ENCODE peak calls at places on chromosome 21, in ten cellular contexts. H is heart right ventricle, G is retinal pigment epithelial cell, B is IMR-90, F is small intestine, T is ovary, A is AG04450, Q is body of pancreas, X is SJSA1, P is fibroblast of lung. J is an unnamed sample.
A peak's percentile ranks its signal among the peaks of the same experiment; 100 is the strongest.

GRCh38 chr21:35565204-35565611 is 495.1 kb downstream of the SETD4 start:
- DNase-seq in H (peak; percentile 44), G (peak; percentile 81), B (peak; percentile 95), F (no peak), T (no peak), A (no peak), Q (no peak), X (peak; percentile 72), P (peak; percentile 83), J (peak; percentile 87)

GRCh38 chr21:14889080-14889805 is 175.6 kb downstream of the NRIP1 start:
- DNase-seq in H (no peak), G (peak; percentile 58), B (peak; percentile 71), F (peak; percentile 94), T (no peak), A (peak; percentile 30), Q (no peak), X (no peak), P (peak; percentile 80), J (peak; percentile 93)

GRCh38 chr21:43273016-43273707 is 104.4 kb downstream of the CRYAA start:
- DNase-seq in H (no peak), G (no peak), B (no peak), F (no peak), T (peak; percentile 12), A (no peak), Q (no peak), X (no peak), P (no peak), J (no peak)

GRCh38 chr21:27132270-27132669 is 165.4 kb upstream of the ADAMTS5 start:
- DNase-seq in H (no peak), G (peak; percentile 57), B (peak; percentile 67), F (no peak), T (no peak), A (peak; percentile 51), Q (peak; percentile 26), X (no peak), P (peak; percentile 77), J (peak; percentile 39)

GRCh38 chr21:42061195-42061865 is 9.8 kb upstream of the UMODL1 start:
- DNase-seq in H (peak; percentile 57), G (no peak), B (no peak), F (no peak), T (no peak), A (no peak), Q (no peak), X (no peak), P (no peak), J (no peak)

GRCh38 chr21:45998276-45998701 is 16.7 kb downstream of the COL6A1 start:
- DNase-seq in H (peak; percentile 3), G (no peak), B (no peak), F (no peak), T (no peak), A (no peak), Q (no peak), X (no peak), P (no peak), J (no peak)

GRCh38 chr21:14259669-14260458 is 43.9 kb downstream of the RBM11 start:
- DNase-seq in H (no peak), G (peak; percentile 17), B (peak; percentile 56), F (peak; percentile 80), T (no peak), A (no peak), Q (no peak), X (peak; percentile 10), P (peak; percentile 58), J (peak; percentile 78)

GRCh38 chr21:45142469-45142868 is 68.1 kb downstream of the ADARB1 start:
- DNase-seq in H (no peak), G (peak; percentile 61), B (peak; percentile 84), F (no peak), T (no peak), A (no peak), Q (peak; percentile 57), X (peak; percentile 33), P (peak; percentile 81), J (peak; percentile 64)

GRCh38 chr21:41774467-41775151 is 7.8 kb upstream of the RIPK4 start:
- DNase-seq in H (no peak), G (no peak), B (no peak), F (no peak), T (no peak), A (no peak), Q (peak; percentile 58), X (no peak), P (no peak), J (no peak)

GRCh38 chr21:18549214-18549905 is 145.8 kb upstream of the TMPRSS15 start:
- DNase-seq in H (no peak), G (no peak), B (no peak), F (no peak), T (no peak), A (no peak), Q (no peak), X (no peak), P (no peak), J (no peak)

GRCh38 chr21:25867041-25867440 is 132.3 kb downstream of the GABPA start:
- DNase-seq in H (no peak), G (no peak), B (no peak), F (no peak), T (no peak), A (no peak), Q (no peak), X (no peak), P (no peak), J (no peak)

GRCh38 chr21:42925114-42925907 is at the start of gene ERVH48-1:
- DNase-seq in H (no peak), G (no peak), B (peak; percentile 11), F (no peak), T (no peak), A (no peak), Q (no peak), X (no peak), P (no peak), J (peak; percentile 9)

GRCh38 chr21:45295576-45296365 is 8.1 kb upstream of the POFUT2 start:
- DNase-seq in H (peak; percentile 11), G (no peak), B (peak; percentile 91), F (no peak), T (peak; percentile 43), A (no peak), Q (no peak), X (peak; percentile 75), P (peak; percentile 72), J (no peak)

GRCh38 chr21:41766883-41767605 is at the start of gene RIPK4:
- DNase-seq in H (no peak), G (peak; percentile 54), B (peak; percentile 23), F (peak; percentile 90), T (no peak), A (no peak), Q (peak; percentile 95), X (no peak), P (no peak), J (peak; percentile 35)

GRCh38 chr21:39029086-39029772 is 154.0 kb downstream of the PSMG1 start:
- DNase-seq in H (no peak), G (no peak), B (peak; percentile 83), F (no peak), T (no peak), A (peak; percentile 71), Q (no peak), X (peak; percentile 9), P (peak; percentile 75), J (peak; percentile 69)

GRCh38 chr21:36696390-36696639 is 2.6 kb upstream of the SIM2 start:
- DNase-seq in H (no peak), G (no peak), B (no peak), F (no peak), T (no peak), A (no peak), Q (no peak), X (no peak), P (no peak), J (no peak)
- H3K4me3 ChIP-seq in H (no peak overlapping the region), G (no peak overlapping the region), B (no peak overlapping the region), F (no peak overlapping the region), T (no peak overlapping the region), A (no peak overlapping the region), Q (no peak overlapping the region), X (no peak overlapping the region), P (no peak overlapping the region), J (no peak overlapping the region)

GRCh38 chr21:37675202-37675801 is 241.0 kb downstream of the KCNJ6 start:
- DNase-seq in H (peak; percentile 48), G (no peak), B (peak; percentile 38), F (peak; percentile 23), T (peak; percentile 57), A (no peak), Q (peak; percentile 71), X (peak; percentile 29), P (peak; percentile 49), J (peak; percentile 59)
- H3K4me3 ChIP-seq in H (no peak overlapping the region), G (no peak overlapping the region), B (no peak overlapping the region), F (no peak overlapping the region), T (no peak overlapping the region), A (no peak overlapping the region), Q (no peak overlapping the region), X (no peak overlapping the region), P (no peak overlapping the region), J (no peak overlapping the region)

GRCh38 chr21:23613014-23613413 is 1994.3 kb downstream of the MRPL39 start:
- DNase-seq in H (no peak), G (no peak), B (no peak), F (no peak), T (no peak), A (no peak), Q (no peak), X (no peak), P (no peak), J (no peak)
- H3K4me3 ChIP-seq in H (no peak overlapping the region), G (no peak overlapping the region), B (no peak overlapping the region), F (no peak overlapping the region), T (no peak overlapping the region), A (no peak overlapping the region), Q (no peak overlapping the region), X (no peak overlapping the region), P (no peak overlapping the region), J (no peak overlapping the region)

GRCh38 chr21:16841917-16842316 is 670.9 kb upstream of the CXADR start:
- DNase-seq in H (no peak), G (no peak), B (no peak), F (no peak), T (no peak), A (no peak), Q (no peak), X (no peak), P (no peak), J (no peak)

GRCh38 chr21:16840549-16840948 is 672.3 kb upstream of the CXADR start:
- DNase-seq in H (no peak), G (no peak), B (no peak), F (no peak), T (no peak), A (no peak), Q (no peak), X (no peak), P (no peak), J (no peak)

GRCh38 chr21:16838330-16838729 is 674.5 kb upstream of the CXADR start:
- DNase-seq in H (no peak), G (peak; percentile 8), B (no peak), F (no peak), T (no peak), A (no peak), Q (no peak), X (no peak), P (peak; percentile 52), J (peak; percentile 8)

GRCh38 chr21:16837319-16837718 is 675.5 kb upstream of the CXADR start:
- DNase-seq in H (no peak), G (peak; percentile 29), B (peak; percentile 33), F (no peak), T (no peak), A (no peak), Q (no peak), X (no peak), P (peak; percentile 41), J (peak; percentile 29)

DNA sequence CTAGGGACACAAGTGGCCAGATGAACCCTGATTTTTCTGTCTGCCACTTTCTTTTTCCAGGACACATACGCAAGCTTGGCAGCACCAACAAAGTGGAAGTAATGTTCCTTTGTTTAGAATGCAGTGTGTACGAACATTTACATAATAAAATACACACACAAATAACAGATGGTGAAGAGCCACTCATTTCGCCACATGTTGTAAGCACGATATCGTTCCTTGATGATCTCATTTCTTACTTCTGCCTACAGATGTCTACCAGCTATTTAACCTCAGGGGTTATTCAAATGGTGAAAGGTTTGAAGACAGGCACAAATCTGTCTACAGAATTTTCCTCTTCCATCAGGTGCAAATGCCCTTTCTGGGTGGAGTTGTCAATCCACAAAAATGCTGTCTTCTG is 670.1 kb upstream of the CXADR start:
- DNase-seq in H (no peak), G (no peak), B (peak; percentile 4), F (no peak), T (no peak), A (no peak), Q (no peak), X (peak; percentile 8), P (peak; percentile 34), J (no peak)
- H3K4me3 ChIP-seq in H (no peak overlapping the region), G (no peak overlapping the region), B (no peak overlapping the region), F (no peak overlapping the region), T (no peak overlapping the region), A (no peak overlapping the region), Q (no peak overlapping the region), X (no peak overlapping the region), P (no peak overlapping the region), J (no peak overlapping the region)

J was measured in fibroblast of pulmonary artery.